ENCODE peak calls at places on chromosomes 3 and 15, in six cellular contexts. One of them, this sample, is unnamed.

GRCh38 chr15:60026555-60026954 is 22.4 kb downstream of the FOXB1 start:
- DNase-seq in mesenchymal stem cell: no peak
- DNase-seq in H9: no peak
- DNase-seq in H1: no peak
- DNase-seq in neuronal stem cell: no peak
- DNase-seq in IMR-90: no peak
- DNase-seq in this sample: no peak

GRCh38 chr15:25175789-25176615 is 221.2 kb downstream of the SNRPN start:
- DNase-seq in neuronal stem cell: no peak
- DNase-seq in H9: peak
- DNase-seq in H1: no peak
- DNase-seq in mesenchymal stem cell: no peak
- DNase-seq in IMR-90: no peak
- DNase-seq in this sample: no peak

GRCh38 chr15:29749365-29750086 is 72.7 kb downstream of the TJP1 start:
- DNase-seq in neuronal stem cell: no peak
- DNase-seq in mesenchymal stem cell: no peak
- DNase-seq in IMR-90: no peak
- DNase-seq in H1: no peak
- DNase-seq in H9: peak
- DNase-seq in this sample: peak

GRCh38 chr3:110413291-110413690 is 658.3 kb upstream of the NECTIN3 start:
- DNase-seq in mesenchymal stem cell: no peak
- DNase-seq in H9: no peak
- DNase-seq in H1: no peak
- DNase-seq in neuronal stem cell: no peak
- DNase-seq in IMR-90: no peak
- DNase-seq in this sample: no peak

GRCh38 chr3:194326192-194327029 is 24.7 kb downstream of the CPN2 start:
- DNase-seq in H9: peak
- DNase-seq in IMR-90: no peak
- DNase-seq in H1: no peak
- DNase-seq in mesenchymal stem cell: peak
- DNase-seq in neuronal stem cell: no peak
- DNase-seq in this sample: peak

GRCh38 chr3:171846594-171846993 is 3.4 kb downstream of the TMEM212 start:
- DNase-seq in H9: no peak
- DNase-seq in H1: no peak
- DNase-seq in IMR-90: peak
- DNase-seq in mesenchymal stem cell: peak
- DNase-seq in neuronal stem cell: no peak
- DNase-seq in this sample: no peak

GRCh38 chr3:15276028-15276717 is 56.2 kb downstream of the SH3BP5 start:
- DNase-seq in IMR-90: no peak
- DNase-seq in H1: no peak
- DNase-seq in neuronal stem cell: no peak
- DNase-seq in H9: no peak
- DNase-seq in mesenchymal stem cell: no peak
- DNase-seq in this sample: no peak

GRCh38 chr3:45664558-45664957 is 24.6 kb upstream of the SACM1L start:
- DNase-seq in mesenchymal stem cell: no peak
- DNase-seq in H1: no peak
- DNase-seq in H9: no peak
- DNase-seq in IMR-90: no peak
- DNase-seq in neuronal stem cell: no peak
- DNase-seq in this sample: no peak

GRCh38 chr15:74497584-74497983 is 36.6 kb upstream of the UBL7 start:
- DNase-seq in IMR-90: no peak
- DNase-seq in H9: no peak
- DNase-seq in H1: no peak
- DNase-seq in neuronal stem cell: no peak
- DNase-seq in mesenchymal stem cell: no peak
- DNase-seq in this sample: no peak

GRCh38 chr3:18351823-18352744 is 73.1 kb downstream of the SATB1 start:
- DNase-seq in H1: no peak
- DNase-seq in IMR-90: no peak
- DNase-seq in H9: no peak
- DNase-seq in neuronal stem cell: no peak
- DNase-seq in mesenchymal stem cell: no peak
- DNase-seq in this sample: no peak

GRCh38 chr3:8571256-8571655 is 69.6 kb downstream of the LMCD1 start:
- DNase-seq in H9: no peak
- DNase-seq in IMR-90: no peak
- DNase-seq in H1: no peak
- DNase-seq in mesenchymal stem cell: no peak
- DNase-seq in neuronal stem cell: no peak
- DNase-seq in this sample: no peak

GRCh38 chr3:144221771-144222170 is 250.1 kb downstream of the DIPK2A start:
- DNase-seq in H1: no peak
- DNase-seq in mesenchymal stem cell: no peak
- DNase-seq in H9: peak
- DNase-seq in IMR-90: no peak
- DNase-seq in neuronal stem cell: no peak
- DNase-seq in this sample: peak

GRCh38 chr3:177930771-177931170 is 605.5 kb upstream of the KCNMB2 start:
- DNase-seq in IMR-90: no peak
- DNase-seq in neuronal stem cell: no peak
- DNase-seq in H1: no peak
- DNase-seq in H9: no peak
- DNase-seq in mesenchymal stem cell: no peak
- DNase-seq in this sample: no peak

GRCh38 chr3:140091143-140091542 is 156.2 kb downstream of the CLSTN2 start:
- DNase-seq in H9: no peak
- DNase-seq in H1: no peak
- DNase-seq in mesenchymal stem cell: no peak
- DNase-seq in IMR-90: no peak
- DNase-seq in neuronal stem cell: no peak
- DNase-seq in this sample: no peak

GRCh38 chr15:41465822-41466421 is 27.8 kb upstream of the ITPKA start:
- DNase-seq in neuronal stem cell: no peak
- DNase-seq in mesenchymal stem cell: peak
- DNase-seq in H9: no peak
- DNase-seq in IMR-90: peak
- DNase-seq in H1: no peak
- DNase-seq in this sample: peak

GRCh38 chr15:81091889-81092558 is 42.0 kb upstream of the CFAP161 start:
- DNase-seq in H1: no peak
- DNase-seq in IMR-90: peak
- DNase-seq in H9: no peak
- DNase-seq in mesenchymal stem cell: peak
- DNase-seq in neuronal stem cell: no peak
- DNase-seq in this sample: no peak

GRCh38 chr15:55343168-55343567 is 24.1 kb downstream of the PIGB start:
- DNase-seq in IMR-90: no peak
- DNase-seq in mesenchymal stem cell: no peak
- DNase-seq in H1: no peak
- DNase-seq in H9: no peak
- DNase-seq in neuronal stem cell: no peak
- DNase-seq in this sample: no peak
- H3K27ac ChIP-seq in IMR-90: no peak
- H3K27ac ChIP-seq in mesenchymal stem cell: no peak
- H3K27ac ChIP-seq in H1: no peak
- H3K27ac ChIP-seq in H9: no peak
- H3K27ac ChIP-seq in neuronal stem cell: no peak
- H3K27ac ChIP-seq in this sample: no peak

DNA sequence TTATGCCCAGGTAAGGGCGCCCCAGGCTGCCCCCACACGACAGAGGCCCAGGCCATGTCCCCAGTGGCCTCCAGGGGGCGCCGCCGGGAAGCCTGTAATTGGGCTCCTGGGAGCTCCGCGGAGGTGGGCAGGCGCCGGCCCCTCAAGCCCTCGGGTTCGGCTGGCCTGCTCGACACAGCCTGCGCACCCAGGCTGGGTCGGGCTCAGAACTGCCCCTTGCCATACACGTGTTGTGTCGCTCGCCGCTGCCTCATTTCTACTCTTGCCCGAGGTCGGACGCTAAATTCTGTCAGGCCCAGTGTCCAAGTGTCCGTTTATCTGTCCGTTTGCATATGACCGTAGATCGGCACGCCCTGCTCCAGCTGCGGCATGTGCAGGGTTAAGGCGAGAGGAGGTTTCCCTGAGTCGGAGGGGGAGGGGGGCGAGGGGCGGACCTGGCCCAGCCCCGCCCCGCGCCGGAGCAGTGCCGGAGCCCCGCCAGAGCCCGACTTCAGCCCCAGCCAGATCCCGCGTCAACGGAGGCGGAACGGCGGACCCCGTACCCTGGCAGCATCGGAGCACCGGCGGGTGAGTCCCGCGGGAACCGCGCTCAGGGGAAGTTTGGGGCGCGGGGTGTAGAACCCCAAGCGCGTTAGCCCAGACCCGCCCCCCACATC is at the start of gene KLHDC8B:
- DNase-seq in neuronal stem cell: peak
- DNase-seq in IMR-90: peak
- DNase-seq in H9: peak
- DNase-seq in mesenchymal stem cell: peak
- DNase-seq in H1: peak
- DNase-seq in this sample: peak
- H3K18ac ChIP-seq in neuronal stem cell: peak
- H3K18ac ChIP-seq in IMR-90: peak
- H3K18ac ChIP-seq in H9: peak
- H3K18ac ChIP-seq in mesenchymal stem cell: peak
- H3K18ac ChIP-seq in H1: peak
- H3K18ac ChIP-seq in this sample: peak

GRCh38 chr3:62604746-62605351 is 231.5 kb upstream of the FEZF2 start:
- DNase-seq in neuronal stem cell: no peak
- DNase-seq in H9: no peak
- DNase-seq in mesenchymal stem cell: no peak
- DNase-seq in H1: no peak
- DNase-seq in IMR-90: no peak
- DNase-seq in this sample: no peak
- H3K27ac ChIP-seq in neuronal stem cell: no peak
- H3K27ac ChIP-seq in H9: no peak
- H3K27ac ChIP-seq in mesenchymal stem cell: peak
- H3K27ac ChIP-seq in H1: no peak
- H3K27ac ChIP-seq in IMR-90: no peak
- H3K27ac ChIP-seq in this sample: no peak

DNA sequence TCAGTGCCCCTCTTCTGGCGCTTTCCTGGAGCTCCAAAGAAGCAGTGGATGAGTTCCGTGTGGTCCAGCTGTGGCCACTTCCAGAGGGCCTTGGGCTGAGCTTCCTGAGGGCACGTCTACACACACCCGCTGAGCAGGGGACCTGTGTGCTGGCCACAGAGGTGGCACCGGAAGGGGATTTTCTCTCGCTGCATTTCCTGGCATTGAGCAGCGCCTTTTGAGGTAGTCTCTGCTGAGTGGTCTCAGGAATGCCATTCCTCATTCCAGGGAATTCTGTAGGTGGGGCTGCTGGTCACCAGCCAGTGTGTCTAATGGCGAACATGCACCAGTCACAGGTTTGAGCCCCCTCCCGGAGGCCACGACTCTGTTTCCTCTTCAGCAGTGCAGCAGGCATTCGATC is 48.1 kb downstream of the AMOTL2 start:
- DNase-seq in neuronal stem cell: no peak
- DNase-seq in H1: no peak
- DNase-seq in mesenchymal stem cell: no peak
- DNase-seq in IMR-90: no peak
- DNase-seq in H9: peak
- DNase-seq in this sample: peak
- H3K18ac ChIP-seq in neuronal stem cell: peak
- H3K18ac ChIP-seq in H1: peak
- H3K18ac ChIP-seq in mesenchymal stem cell: peak
- H3K18ac ChIP-seq in IMR-90: peak
- H3K18ac ChIP-seq in H9: peak
- H3K18ac ChIP-seq in this sample: peak

DNA sequence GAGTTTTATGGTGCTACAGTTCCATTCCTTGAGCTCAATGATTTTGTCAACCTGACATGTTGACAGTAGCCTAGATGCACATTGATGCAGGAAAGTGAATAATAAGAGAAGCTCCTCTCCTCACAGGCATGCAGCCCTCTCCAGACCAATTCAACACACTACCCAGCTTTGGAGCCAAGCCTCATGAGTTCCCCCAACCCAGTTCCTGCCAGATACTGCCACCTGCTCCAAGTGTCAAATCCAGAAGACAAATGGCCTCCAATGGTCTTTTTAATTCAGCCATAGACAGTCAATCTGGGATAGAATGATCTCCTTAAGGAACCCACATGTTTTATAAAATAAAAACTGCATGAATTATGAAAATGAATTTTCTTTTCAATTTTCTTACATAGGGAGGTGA is 83.7 kb upstream of the ARHGEF3 start:
- DNase-seq in H9: no peak
- DNase-seq in H1: no peak
- DNase-seq in IMR-90: no peak
- DNase-seq in neuronal stem cell: no peak
- DNase-seq in mesenchymal stem cell: no peak
- DNase-seq in this sample: no peak
- H3K27ac ChIP-seq in H9: no peak
- H3K27ac ChIP-seq in H1: no peak
- H3K27ac ChIP-seq in IMR-90: no peak
- H3K27ac ChIP-seq in neuronal stem cell: no peak
- H3K27ac ChIP-seq in mesenchymal stem cell: no peak
- H3K27ac ChIP-seq in this sample: no peak

GRCh38 chr3:172846706-172847105 is 96.2 kb downstream of the ECT2 start:
- DNase-seq in mesenchymal stem cell: no peak
- DNase-seq in H9: no peak
- DNase-seq in neuronal stem cell: no peak
- DNase-seq in IMR-90: no peak
- DNase-seq in H1: no peak
- DNase-seq in this sample: no peak

GRCh38 chr3:172844428-172844827 is 93.9 kb downstream of the ECT2 start:
- DNase-seq in H1: no peak
- DNase-seq in neuronal stem cell: no peak
- DNase-seq in IMR-90: no peak
- DNase-seq in mesenchymal stem cell: peak
- DNase-seq in H9: no peak
- DNase-seq in this sample: no peak

GRCh38 chr3:172846103-172846561 is 95.6 kb downstream of the ECT2 start:
- DNase-seq in IMR-90: no peak
- DNase-seq in neuronal stem cell: no peak
- DNase-seq in mesenchymal stem cell: no peak
- DNase-seq in H1: no peak
- DNase-seq in H9: no peak
- DNase-seq in this sample: no peak

GRCh38 chr3:172848910-172849309 is 98.4 kb downstream of the ECT2 start:
- DNase-seq in mesenchymal stem cell: peak
- DNase-seq in H9: no peak
- DNase-seq in neuronal stem cell: no peak
- DNase-seq in IMR-90: peak
- DNase-seq in H1: no peak
- DNase-seq in this sample: no peak

GRCh38 chr3:172847292-172847691 is 96.8 kb downstream of the ECT2 start:
- DNase-seq in neuronal stem cell: no peak
- DNase-seq in H1: no peak
- DNase-seq in H9: no peak
- DNase-seq in mesenchymal stem cell: no peak
- DNase-seq in IMR-90: no peak
- DNase-seq in this sample: no peak
- H3K18ac ChIP-seq in neuronal stem cell: no peak
- H3K18ac ChIP-seq in H1: no peak
- H3K18ac ChIP-seq in H9: no peak
- H3K18ac ChIP-seq in mesenchymal stem cell: no peak
- H3K18ac ChIP-seq in IMR-90: no peak
- H3K18ac ChIP-seq in this sample: no peak

GRCh38 chr3:58038675-58039302 is 30.6 kb downstream of the FLNB start:
- DNase-seq in mesenchymal stem cell: no peak
- DNase-seq in IMR-90: no peak
- DNase-seq in H9: no peak
- DNase-seq in H1: no peak
- DNase-seq in neuronal stem cell: no peak
- DNase-seq in this sample: no peak
- H3K27ac ChIP-seq in mesenchymal stem cell: no peak
- H3K27ac ChIP-seq in IMR-90: no peak
- H3K27ac ChIP-seq in H9: no peak
- H3K27ac ChIP-seq in H1: no peak
- H3K27ac ChIP-seq in neuronal stem cell: no peak
- H3K27ac ChIP-seq in this sample: no peak

This sample was measured in mesendoderm.